ENCODE peak calls at places on chromosome 1, in four cellular contexts. A is CD8-positive, alpha-beta memory T cell; S is cardiac muscle cell; B is pancreas. D is an unnamed sample.

GRCh38 chr1:235910357-235911299 is 43.9 kb upstream of the LYST start:
- DNase-seq in A (no peak), B (no peak), S (no peak), D (no peak)

GRCh38 chr1:183769956-183770815 is 34.7 kb upstream of the RGL1 start:
- DNase-seq in B (no peak), S (no peak), A (no peak), D (no peak)

GRCh38 chr1:93328809-93329477 is 16.8 kb upstream of the DR1 start:
- DNase-seq in B (no peak), A (no peak), S (no peak), D (peak; percentile 22)

GRCh38 chr1:154626456-154627246 is 18.7 kb upstream of the ADAR start:
- DNase-seq in A (no peak), B (no peak), S (peak; percentile 52), D (no peak)

GRCh38 chr1:214664656-214665433 is 61.9 kb downstream of the CENPF start:
- DNase-seq in B (no peak), S (no peak), A (no peak), D (no peak)

GRCh38 chr1:82485591-82486369 is 685.0 kb downstream of the ADGRL2 start:
- DNase-seq in S (peak; percentile 18), A (no peak), B (no peak), D (no peak)

GRCh38 chr1:15213333-15213732 is 33.7 kb upstream of the FHAD1 start:
- DNase-seq in S (no peak), A (no peak), B (no peak), D (no peak)

GRCh38 chr1:43271186-43272118 is 1.7 kb downstream of the TMEM125 start:
- DNase-seq in B (no peak), A (no peak), S (no peak), D (no peak)

GRCh38 chr1:206559661-206559995 is 52.3 kb downstream of the RASSF5 start:
- DNase-seq in A (no peak), B (no peak), S (peak; percentile 32), D (peak; percentile 41)

GRCh38 chr1:39925727-39926342 is 24.1 kb upstream of the MYCL start:
- DNase-seq in A (no peak), B (no peak), S (no peak), D (no peak)

GRCh38 chr1:8121261-8122159 is 95.4 kb upstream of the ERRFI1 start:
- DNase-seq in A (no peak), S (peak; percentile 36), B (peak; percentile 34), D (no peak)

GRCh38 chr1:219660666-219661463 is 48.0 kb upstream of the ZC3H11B start:
- DNase-seq in B (peak; percentile 87), A (no peak), S (peak; percentile 93), D (peak; percentile 96)
- H3K27ac ChIP-seq in B (no peak overlapping the region), A (no peak overlapping the region), S (peak overlapping the region; percentile 60), D (no peak overlapping the region)

DNA sequence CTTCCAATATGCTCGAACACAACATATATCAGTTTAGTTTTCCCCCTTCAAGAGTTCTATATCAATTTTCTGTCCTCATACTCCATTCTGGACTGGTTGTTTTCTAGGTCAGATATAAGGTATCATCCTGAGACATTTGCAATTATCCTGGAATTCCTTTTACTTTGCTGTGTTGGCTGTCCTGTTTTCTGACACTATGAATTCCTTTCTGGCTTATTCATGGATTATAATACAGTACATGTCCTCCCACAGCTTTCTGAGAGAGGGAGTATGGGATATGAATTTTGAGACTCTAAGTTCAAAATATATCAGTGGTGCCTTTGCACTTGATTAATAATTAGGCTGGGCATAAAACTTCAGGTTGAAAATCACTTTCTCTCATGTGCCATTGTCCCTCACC is 11.9 kb downstream of the PHTF1 start:
- DNase-seq in A (no peak), B (no peak), S (no peak), D (no peak)
- H3K27ac ChIP-seq in A (no peak overlapping the region), B (no peak overlapping the region), S (no peak overlapping the region), D (no peak overlapping the region)

DNA sequence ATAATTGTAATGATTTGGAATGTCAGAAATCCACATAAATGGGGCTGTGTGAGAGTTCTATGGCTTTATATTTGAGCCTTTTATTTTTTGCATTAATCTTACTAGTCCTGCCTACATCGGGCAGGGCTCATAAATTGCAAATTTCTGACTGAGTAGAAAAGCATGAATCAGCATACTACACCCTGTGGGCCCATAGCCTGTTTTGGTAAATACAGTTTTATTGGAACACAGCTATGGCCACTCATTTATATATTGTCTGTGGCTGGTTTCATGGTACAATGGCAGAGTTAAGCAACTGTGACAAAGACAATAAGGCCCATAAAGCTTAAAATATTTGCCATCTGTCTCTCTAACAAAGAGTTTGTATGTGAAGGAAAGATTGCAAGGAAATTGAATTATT is 16.8 kb downstream of the DENND2D start:
- DNase-seq in S (no peak), A (no peak), B (no peak), D (no peak)
- H3K27ac ChIP-seq in S (no peak overlapping the region), A (no peak overlapping the region), B (no peak overlapping the region), D (no peak overlapping the region)

DNA sequence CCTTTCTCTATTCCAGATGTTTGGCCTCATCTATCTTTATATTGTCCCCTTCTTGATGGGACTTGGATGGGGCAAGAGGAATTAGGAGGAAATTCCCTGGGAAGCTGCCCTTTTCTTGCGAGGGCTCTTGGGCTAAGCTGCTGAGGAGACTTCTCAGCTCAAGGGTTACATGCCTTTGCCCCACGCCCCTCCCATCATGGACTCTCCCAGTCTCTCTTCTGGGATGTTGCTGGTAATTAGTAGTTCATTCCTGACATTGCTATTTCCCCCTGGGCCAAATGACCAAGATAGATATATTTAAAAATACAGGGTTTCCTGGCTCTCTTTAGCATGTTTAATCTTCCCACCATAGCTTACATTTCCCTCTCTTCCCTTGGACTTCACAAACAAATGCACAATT is 90.6 kb upstream of the RALGPS2 start:
- DNase-seq in S (no peak), B (no peak), A (no peak), D (no peak)
- H3K27ac ChIP-seq in S (no peak overlapping the region), B (no peak overlapping the region), A (no peak overlapping the region), D (no peak overlapping the region)

GRCh38 chr1:176172215-176172614 is 34.9 kb downstream of the COP1 start:
- DNase-seq in B (no peak), S (no peak), A (no peak), D (no peak)

GRCh38 chr1:176165573-176165972 is 41.5 kb downstream of the COP1 start:
- DNase-seq in A (no peak), S (no peak), B (no peak), D (peak; percentile 19)

GRCh38 chr1:176164014-176164678 is 42.9 kb downstream of the COP1 start:
- DNase-seq in S (no peak), A (no peak), B (no peak), D (no peak)

DNA sequence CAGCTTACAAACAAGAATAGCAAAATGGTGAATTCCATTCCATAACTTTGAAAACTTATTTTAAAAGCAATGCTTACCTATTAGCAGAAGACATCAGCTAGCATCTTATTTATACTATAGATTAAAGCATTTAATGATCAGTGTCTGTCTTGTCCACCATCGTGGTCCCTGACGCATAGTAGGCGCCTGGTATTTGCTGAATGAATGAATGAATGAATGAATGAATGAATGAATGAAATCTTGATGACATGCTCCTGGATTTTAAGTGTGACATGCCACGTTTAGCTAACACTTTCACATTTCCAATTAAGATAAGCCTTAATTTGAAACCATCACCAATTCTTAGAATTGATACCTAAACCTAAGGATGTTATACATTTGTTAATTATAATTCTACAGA is 39.9 kb downstream of the COP1 start:
- DNase-seq in A (no peak), S (no peak), B (no peak), D (no peak)
- H3K27ac ChIP-seq in A (no peak overlapping the region), S (no peak overlapping the region), B (no peak overlapping the region), D (no peak overlapping the region)

DNA sequence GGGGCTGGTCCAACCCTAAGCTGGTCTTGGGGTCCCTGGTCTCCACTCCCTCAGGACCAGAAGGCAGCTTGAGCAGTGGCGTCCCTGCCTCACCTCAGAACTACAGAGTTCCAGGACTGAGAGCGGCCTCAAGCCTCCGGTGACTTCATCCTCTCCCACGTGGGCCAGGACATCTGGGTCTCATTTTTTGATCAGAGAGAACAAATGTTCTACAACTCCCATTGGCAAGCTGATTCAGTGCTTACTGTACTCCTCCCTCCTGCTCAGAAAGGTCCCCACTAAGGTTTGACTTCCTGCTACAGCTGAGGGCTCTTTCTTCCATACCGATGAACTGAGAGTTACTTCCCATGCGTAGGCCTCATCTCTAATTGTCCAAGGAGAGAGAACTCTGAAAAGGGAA is 78.5 kb downstream of the PLXNA2 start:
- DNase-seq in A (no peak), S (no peak), B (no peak), D (peak; percentile 64)
- H3K27ac ChIP-seq in A (no peak overlapping the region), S (no peak overlapping the region), B (no peak overlapping the region), D (peak overlapping the region; percentile 61)

DNA sequence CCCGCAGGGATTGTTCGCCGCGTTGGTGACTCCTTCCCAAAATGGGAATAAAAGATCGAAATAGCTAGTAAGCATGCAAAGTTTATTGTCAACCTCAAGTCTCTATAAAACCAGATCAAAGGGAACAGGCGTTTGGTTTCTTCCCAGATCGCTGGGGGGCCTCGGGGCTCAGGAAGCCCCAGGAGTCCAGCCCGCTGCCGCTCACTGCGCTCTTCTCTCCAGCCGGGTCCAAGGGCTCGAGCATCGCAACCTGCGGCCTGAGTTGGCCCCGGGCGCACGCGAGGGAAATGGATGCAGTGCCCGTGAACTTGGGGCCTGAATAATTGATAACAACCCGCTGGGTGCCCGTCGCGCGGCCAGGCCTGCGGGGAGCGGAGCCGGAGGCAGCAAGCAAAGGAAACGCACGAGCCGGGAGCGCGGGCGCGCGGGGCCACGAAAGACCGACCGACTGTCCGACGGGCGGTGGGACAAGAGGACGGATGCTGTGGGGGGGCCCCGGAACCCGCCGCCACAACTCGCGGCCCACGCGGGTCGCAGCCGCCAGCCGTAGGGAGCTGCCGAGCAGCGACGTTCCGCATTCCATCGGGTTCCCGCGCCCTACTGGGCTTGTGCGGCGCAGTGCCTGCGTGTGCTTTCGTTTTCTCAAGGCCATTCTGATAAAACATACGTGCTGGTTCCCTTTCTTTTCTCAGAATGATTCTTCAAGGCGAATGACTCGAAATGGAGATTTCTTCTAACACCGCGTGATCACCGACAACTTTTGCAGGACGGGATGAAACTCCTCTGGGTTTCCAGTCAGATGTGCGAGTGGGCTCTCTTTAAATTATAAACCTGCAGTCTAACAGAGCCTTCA is 14.0 kb upstream of the ALX3 start:
- DNase-seq in S (peak; percentile 52), B (peak; percentile 65), A (no peak), D (no peak)
- H3K27ac ChIP-seq in S (no peak overlapping the region), B (peak overlapping the region; percentile 38), A (no peak overlapping the region), D (no peak overlapping the region)

GRCh38 chr1:151831605-151832004 is at the start of gene RORC:
- DNase-seq in A (no peak), S (no peak), B (peak; percentile 92), D (no peak)

GRCh38 chr1:151833172-151833571 is 1.6 kb upstream of the RORC start:
- DNase-seq in S (no peak), B (no peak), A (no peak), D (no peak)

GRCh38 chr1:151835596-151835995 is 4.0 kb upstream of the RORC start:
- DNase-seq in A (no peak), S (no peak), B (no peak), D (no peak)

GRCh38 chr1:151832318-151832984 is 849 bp upstream of the RORC start:
- DNase-seq in S (no peak), B (peak; percentile 99), A (no peak), D (no peak)

GRCh38 chr1:151834239-151834638 is 2.6 kb upstream of the RORC start:
- DNase-seq in S (no peak), B (no peak), A (no peak), D (no peak)
- H3K27ac ChIP-seq in S (no peak overlapping the region), B (no peak overlapping the region), A (no peak overlapping the region), D (no peak overlapping the region)